ENCODE peak calls at places on chromosomes 6 and 20, in nine cellular contexts. R is CD4-positive, alpha-beta memory T cell; K is stimulated activated CD8-positive, alpha-beta memory T cell treated with anti-CD3 and anti-CD28 coated beads, Interleukin-15, amount 100 ng/mL, for 4 hours; U is NCI-H2081; W is psoas muscle; C is RWPE1; Z is occipital lobe; V is PC-3; F is activated B cell treated with CpG ODN at 0.5 μM for 24 hours. S is an unnamed sample.

GRCh38 chr6:6781172-6781876 is 192.8 kb downstream of the LY86 start:
- DNase-seq in R (no peak), K (no peak), U (no peak), W (peak), C (peak), Z (no peak), V (peak), F (no peak), S (peak)

GRCh38 chr6:28587011-28587745 is 61.5 kb downstream of the GPX5 start:
- DNase-seq in R (peak), K (peak), U (peak), W (no peak), C (peak), Z (peak), V (peak), F (peak), S (peak)

GRCh38 chr20:24658920-24659660 is 189.7 kb downstream of the SYNDIG1 start:
- DNase-seq in R (no peak), K (no peak), U (no peak), W (no peak), C (no peak), Z (no peak), V (no peak), F (no peak), S (no peak)

GRCh38 chr20:33210371-33210770 is 6.8 kb upstream of the BPIFA3 start:
- DNase-seq in R (no peak), K (no peak), U (no peak), W (no peak), C (no peak), Z (no peak), V (no peak), F (no peak), S (no peak)

GRCh38 chr6:87741001-87741650 is 39.1 kb upstream of the AKIRIN2 start:
- DNase-seq in R (no peak), K (no peak), U (no peak), W (no peak), C (no peak), Z (no peak), V (no peak), F (no peak), S (no peak)

GRCh38 chr6:106154326-106154725 is 68.2 kb downstream of the PRDM1 start:
- DNase-seq in R (no peak), K (no peak), U (no peak), W (no peak), C (no peak), Z (no peak), V (no peak), F (no peak), S (no peak)

GRCh38 chr20:1517010-1517409 is 25.8 kb upstream of the SIRPB2 start:
- DNase-seq in R (no peak), K (no peak), U (no peak), W (no peak), C (no peak), Z (no peak), V (no peak), F (no peak), S (no peak)

GRCh38 chr6:5511924-5512323 is 250.6 kb downstream of the FARS2 start:
- DNase-seq in R (no peak), K (no peak), U (no peak), W (no peak), C (no peak), Z (no peak), V (peak), F (no peak), S (no peak)

GRCh38 chr6:126539022-126539421 is 199.1 kb downstream of the CENPW start:
- DNase-seq in R (no peak), K (no peak), U (no peak), W (no peak), C (peak), Z (no peak), V (peak), F (no peak), S (peak)

GRCh38 chr20:24773751-24774201 is 175.3 kb upstream of the CST7 start:
- DNase-seq in R (no peak), K (no peak), U (no peak), W (no peak), C (peak), Z (no peak), V (peak), F (no peak), S (peak)

GRCh38 chr20:21303061-21303871 is at the start of gene XRN2:
- DNase-seq in R (peak), K (peak), U (peak), W (peak), C (peak), Z (peak), V (peak), F (peak), S (peak)

GRCh38 chr6:125913864-125914351 is 42.7 kb upstream of the HINT3 start:
- DNase-seq in R (no peak), K (no peak), U (no peak), W (no peak), C (peak), Z (no peak), V (peak), F (no peak), S (peak)

GRCh38 chr6:66628917-66629316 is 921.9 kb upstream of the EYS start:
- DNase-seq in R (no peak), K (no peak), U (no peak), W (no peak), C (no peak), Z (no peak), V (no peak), F (no peak), S (peak)

GRCh38 chr6:130708338-130708737 is 118.9 kb upstream of the SMLR1 start:
- DNase-seq in R (no peak), K (no peak), U (peak), W (no peak), C (no peak), Z (no peak), V (peak), F (no peak), S (peak)

GRCh38 chr6:9405369-9405768 is 970.0 kb upstream of the SLC35B3 start:
- DNase-seq in R (no peak), K (no peak), U (no peak), W (no peak), C (peak), Z (no peak), V (peak), F (no peak), S (peak)

GRCh38 chr20:36890586-36890985 is 14.6 kb downstream of the TLDC2 start:
- DNase-seq in R (no peak), K (no peak), U (no peak), W (no peak), C (no peak), Z (no peak), V (no peak), F (no peak), S (no peak)

GRCh38 chr20:63701329-63702035 is 5.0 kb downstream of the TNFRSF6B start:
- DNase-seq in R (peak), K (no peak), U (no peak), W (peak), C (no peak), Z (no peak), V (no peak), F (no peak), S (no peak)

GRCh38 chr6:43026365-43026764 is 4.9 kb downstream of the RRP36 start:
- DNase-seq in R (no peak), K (no peak), U (no peak), W (no peak), C (no peak), Z (no peak), V (no peak), F (no peak), S (no peak)

GRCh38 chr20:4082406-4083102 is 67.2 kb upstream of the RNF24 start:
- DNase-seq in R (peak), K (no peak), U (no peak), W (no peak), C (no peak), Z (no peak), V (peak), F (peak), S (no peak)

GRCh38 chr6:903746-904145 is 210.8 kb upstream of the EXOC2 start:
- DNase-seq in R (no peak), K (no peak), U (no peak), W (no peak), C (peak), Z (no peak), V (no peak), F (no peak), S (no peak)

GRCh38 chr6:138287144-138287955 is 69.1 kb upstream of the PBOV1 start:
- DNase-seq in R (peak), K (no peak), U (peak), W (no peak), C (no peak), Z (no peak), V (peak), F (no peak), S (peak)